ENCODE peak calls at places on chromosomes 16 and 17, in eight cellular contexts. J is SHP77; P is pancreas; Y is OCI-LY7; V is NCI-H2029; D is lung; H is stimulated activated CD4-positive, alpha-beta T cell treated with anti-CD3 and anti-CD28 coated beads, Interleukin-2, amount 100 ng/mL, for 24 hours; O is hypothalamus. N is an unnamed sample.

GRCh38 chr16:55876854-55877253 is 1.7 kb upstream of the CES5A start:
- DNase-seq in J (no peak), P (no peak), Y (no peak), V (no peak), D (no peak), H (no peak), O (no peak), N (no peak)

GRCh38 chr17:45837187-45837586 is 7.5 kb upstream of the SPPL2C start:
- DNase-seq in J (no peak), P (no peak), Y (no peak), V (no peak), D (no peak), H (no peak), O (no peak), N (no peak)

GRCh38 chr17:50863221-50863843 is 2.8 kb downstream of the TOB1 start:
- DNase-seq in J (peak; percentile 46), P (no peak), Y (peak; percentile 41), V (no peak), D (peak; percentile 57), H (peak; percentile 45), O (peak; percentile 70), N (peak; percentile 57)

GRCh38 chr17:3534881-3535252 is 22.7 kb downstream of the TRPV3 start:
- DNase-seq in J (no peak), P (no peak), Y (no peak), V (no peak), D (no peak), H (no peak), O (peak; percentile 36), N (no peak)

GRCh38 chr17:29433551-29433950 is 43.4 kb downstream of the TAOK1 start:
- DNase-seq in J (no peak), P (no peak), Y (peak; percentile 21), V (no peak), D (no peak), H (no peak), O (no peak), N (no peak)

GRCh38 chr16:17470871-17471744 is at the start of gene XYLT1:
- DNase-seq in J (no peak), P (peak; percentile 72), Y (peak; percentile 57), V (no peak), D (peak; percentile 59), H (peak; percentile 69), O (peak; percentile 40), N (peak; percentile 61)

GRCh38 chr17:63489291-63489690 is 12.4 kb downstream of the ACE start:
- DNase-seq in J (no peak), P (no peak), Y (no peak), V (no peak), D (no peak), H (no peak), O (no peak), N (no peak)

GRCh38 chr17:83136156-83136555 is 56.7 kb downstream of the METRNL start:
- DNase-seq in J (no peak), P (no peak), Y (no peak), V (no peak), D (no peak), H (no peak), O (no peak), N (no peak)

GRCh38 chr17:78412403-78412802 is 34.0 kb downstream of the PGS1 start:
- DNase-seq in J (peak; percentile 61), P (no peak), Y (no peak), V (peak; percentile 16), D (no peak), H (peak; percentile 39), O (no peak), N (no peak)

N was measured in prostate gland.